ENCODE peak calls at places on chromosome 20, in ten cellular contexts. One of them, this sample, is unnamed.

GRCh38 chr20:46994341-46994740 is 99.7 kb downstream of the EYA2 start:
- DNase-seq in heart left ventricle: no peak
- DNase-seq in cardiac fibroblast: no peak
- DNase-seq in uterus: no peak
- DNase-seq in AG10803: no peak
- DNase-seq in coronary artery: no peak
- DNase-seq in OCI-LY7: peak
- DNase-seq in left ventricle myocardium inferior: no peak
- DNase-seq in A549: no peak
- DNase-seq in fibroblast of lung: no peak
- DNase-seq in this sample: no peak

GRCh38 chr20:45322952-45323383 is 14.9 kb upstream of the MATN4 start:
- DNase-seq in heart left ventricle: no peak
- DNase-seq in cardiac fibroblast: peak
- DNase-seq in uterus: no peak
- DNase-seq in AG10803: peak
- DNase-seq in coronary artery: no peak
- DNase-seq in OCI-LY7: peak
- DNase-seq in left ventricle myocardium inferior: peak
- DNase-seq in A549: no peak
- DNase-seq in fibroblast of lung: peak
- DNase-seq in this sample: no peak

GRCh38 chr20:35368616-35369423 is 43.0 kb downstream of the UQCC1 start:
- DNase-seq in heart left ventricle: no peak
- DNase-seq in cardiac fibroblast: peak
- DNase-seq in uterus: no peak
- DNase-seq in AG10803: peak
- DNase-seq in coronary artery: no peak
- DNase-seq in OCI-LY7: peak
- DNase-seq in left ventricle myocardium inferior: peak
- DNase-seq in A549: no peak
- DNase-seq in fibroblast of lung: peak
- DNase-seq in this sample: no peak

GRCh38 chr20:52972965-52973819 is 1.0 kb downstream of the TSHZ2 start:
- DNase-seq in heart left ventricle: no peak
- DNase-seq in cardiac fibroblast: no peak
- DNase-seq in uterus: peak
- DNase-seq in AG10803: no peak
- DNase-seq in coronary artery: no peak
- DNase-seq in OCI-LY7: no peak
- DNase-seq in left ventricle myocardium inferior: peak
- DNase-seq in A549: no peak
- DNase-seq in fibroblast of lung: no peak
- DNase-seq in this sample: no peak

GRCh38 chr20:47847882-47848485 is 62.7 kb upstream of the SULF2 start:
- DNase-seq in heart left ventricle: no peak
- DNase-seq in cardiac fibroblast: no peak
- DNase-seq in uterus: no peak
- DNase-seq in AG10803: no peak
- DNase-seq in coronary artery: no peak
- DNase-seq in OCI-LY7: no peak
- DNase-seq in left ventricle myocardium inferior: no peak
- DNase-seq in A549: no peak
- DNase-seq in fibroblast of lung: peak
- DNase-seq in this sample: no peak

GRCh38 chr20:33337531-33338165 is 54.6 kb downstream of the BPIFB1 start:
- DNase-seq in heart left ventricle: no peak
- DNase-seq in cardiac fibroblast: no peak
- DNase-seq in uterus: no peak
- DNase-seq in AG10803: no peak
- DNase-seq in coronary artery: no peak
- DNase-seq in OCI-LY7: no peak
- DNase-seq in left ventricle myocardium inferior: no peak
- DNase-seq in A549: no peak
- DNase-seq in fibroblast of lung: no peak
- DNase-seq in this sample: no peak

GRCh38 chr20:61476956-61477355 is 224.9 kb downstream of the CDH4 start:
- DNase-seq in heart left ventricle: no peak
- DNase-seq in cardiac fibroblast: no peak
- DNase-seq in uterus: no peak
- DNase-seq in AG10803: no peak
- DNase-seq in coronary artery: no peak
- DNase-seq in OCI-LY7: no peak
- DNase-seq in left ventricle myocardium inferior: no peak
- DNase-seq in A549: no peak
- DNase-seq in fibroblast of lung: no peak
- DNase-seq in this sample: no peak

GRCh38 chr20:1322511-1323245 is 6.3 kb downstream of the SDCBP2 start:
- DNase-seq in heart left ventricle: no peak
- DNase-seq in cardiac fibroblast: peak
- DNase-seq in uterus: peak
- DNase-seq in AG10803: peak
- DNase-seq in coronary artery: peak
- DNase-seq in OCI-LY7: no peak
- DNase-seq in left ventricle myocardium inferior: no peak
- DNase-seq in A549: no peak
- DNase-seq in fibroblast of lung: peak
- DNase-seq in this sample: peak

GRCh38 chr20:40265872-40266533 is 423.0 kb downstream of the MAFB start:
- DNase-seq in heart left ventricle: no peak
- DNase-seq in cardiac fibroblast: peak
- DNase-seq in uterus: no peak
- DNase-seq in AG10803: peak
- DNase-seq in coronary artery: no peak
- DNase-seq in OCI-LY7: peak
- DNase-seq in left ventricle myocardium inferior: no peak
- DNase-seq in A549: no peak
- DNase-seq in fibroblast of lung: no peak
- DNase-seq in this sample: no peak

DNA sequence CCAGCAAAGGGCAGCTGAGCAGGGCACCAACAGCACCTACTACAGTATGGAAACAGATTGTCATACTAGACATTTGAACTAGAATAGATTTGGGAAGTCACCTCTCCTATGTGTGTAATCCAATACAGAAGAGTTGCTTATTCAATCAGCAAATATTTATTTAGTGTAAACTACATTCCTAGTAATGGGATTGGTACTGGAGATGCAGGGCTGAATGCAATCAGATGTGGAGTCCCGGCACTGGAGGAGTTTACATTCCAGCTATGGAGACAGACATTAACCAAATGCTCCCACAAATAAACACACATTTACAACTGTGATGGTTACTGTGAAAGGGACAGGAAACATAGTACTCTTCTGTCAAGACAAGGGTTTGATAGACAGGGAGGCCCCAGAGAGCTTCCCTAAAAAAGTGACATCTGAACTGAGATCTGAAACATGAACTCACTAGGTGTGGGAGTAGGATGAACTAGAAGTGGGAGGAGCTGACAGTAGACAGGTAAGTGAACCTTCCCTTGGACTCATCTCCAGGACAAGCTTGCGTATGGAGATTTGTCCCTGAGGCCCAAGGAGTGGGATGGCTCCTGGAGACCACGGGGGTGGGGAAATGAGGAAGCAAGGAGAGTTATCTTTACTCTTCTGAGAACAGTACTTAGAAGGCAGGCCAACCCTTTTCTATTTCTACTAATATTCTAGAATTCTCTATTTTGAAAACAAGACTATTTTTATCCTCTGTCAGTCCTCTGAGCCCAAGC is 420.5 kb downstream of the MAFB start:
- DNase-seq in heart left ventricle: no peak
- DNase-seq in cardiac fibroblast: no peak
- DNase-seq in uterus: no peak
- DNase-seq in AG10803: no peak
- DNase-seq in coronary artery: no peak
- DNase-seq in OCI-LY7: no peak
- DNase-seq in left ventricle myocardium inferior: no peak
- DNase-seq in A549: no peak
- DNase-seq in fibroblast of lung: no peak
- DNase-seq in this sample: no peak
- H3K4me3 ChIP-seq in heart left ventricle: no peak
- H3K4me3 ChIP-seq in cardiac fibroblast: no peak
- H3K4me3 ChIP-seq in uterus: no peak
- H3K4me3 ChIP-seq in AG10803: no peak
- H3K4me3 ChIP-seq in coronary artery: no peak
- H3K4me3 ChIP-seq in OCI-LY7: no peak
- H3K4me3 ChIP-seq in left ventricle myocardium inferior: no peak
- H3K4me3 ChIP-seq in A549: no peak
- H3K4me3 ChIP-seq in fibroblast of lung: no peak
- H3K4me3 ChIP-seq in this sample: no peak

GRCh38 chr20:25394276-25394675 is 3.6 kb upstream of the ABHD12 start:
- DNase-seq in heart left ventricle: no peak
- DNase-seq in cardiac fibroblast: no peak
- DNase-seq in uterus: no peak
- DNase-seq in AG10803: no peak
- DNase-seq in coronary artery: no peak
- DNase-seq in OCI-LY7: no peak
- DNase-seq in left ventricle myocardium inferior: no peak
- DNase-seq in A549: no peak
- DNase-seq in fibroblast of lung: no peak
- DNase-seq in this sample: no peak

GRCh38 chr20:25394996-25395395 is 4.4 kb upstream of the ABHD12 start:
- DNase-seq in heart left ventricle: no peak
- DNase-seq in cardiac fibroblast: no peak
- DNase-seq in uterus: no peak
- DNase-seq in AG10803: no peak
- DNase-seq in coronary artery: no peak
- DNase-seq in OCI-LY7: no peak
- DNase-seq in left ventricle myocardium inferior: no peak
- DNase-seq in A549: no peak
- DNase-seq in fibroblast of lung: no peak
- DNase-seq in this sample: no peak

GRCh38 chr20:25389858-25390537 is 637 bp downstream of the ABHD12 start:
- DNase-seq in heart left ventricle: peak
- DNase-seq in cardiac fibroblast: peak
- DNase-seq in uterus: peak
- DNase-seq in AG10803: no peak
- DNase-seq in coronary artery: peak
- DNase-seq in OCI-LY7: no peak
- DNase-seq in left ventricle myocardium inferior: peak
- DNase-seq in A549: peak
- DNase-seq in fibroblast of lung: peak
- DNase-seq in this sample: no peak

GRCh38 chr20:25389381-25389857 is 1.2 kb downstream of the ABHD12 start:
- DNase-seq in heart left ventricle: no peak
- DNase-seq in cardiac fibroblast: peak
- DNase-seq in uterus: no peak
- DNase-seq in AG10803: peak
- DNase-seq in coronary artery: no peak
- DNase-seq in OCI-LY7: no peak
- DNase-seq in left ventricle myocardium inferior: no peak
- DNase-seq in A549: no peak
- DNase-seq in fibroblast of lung: peak
- DNase-seq in this sample: no peak

DNA sequence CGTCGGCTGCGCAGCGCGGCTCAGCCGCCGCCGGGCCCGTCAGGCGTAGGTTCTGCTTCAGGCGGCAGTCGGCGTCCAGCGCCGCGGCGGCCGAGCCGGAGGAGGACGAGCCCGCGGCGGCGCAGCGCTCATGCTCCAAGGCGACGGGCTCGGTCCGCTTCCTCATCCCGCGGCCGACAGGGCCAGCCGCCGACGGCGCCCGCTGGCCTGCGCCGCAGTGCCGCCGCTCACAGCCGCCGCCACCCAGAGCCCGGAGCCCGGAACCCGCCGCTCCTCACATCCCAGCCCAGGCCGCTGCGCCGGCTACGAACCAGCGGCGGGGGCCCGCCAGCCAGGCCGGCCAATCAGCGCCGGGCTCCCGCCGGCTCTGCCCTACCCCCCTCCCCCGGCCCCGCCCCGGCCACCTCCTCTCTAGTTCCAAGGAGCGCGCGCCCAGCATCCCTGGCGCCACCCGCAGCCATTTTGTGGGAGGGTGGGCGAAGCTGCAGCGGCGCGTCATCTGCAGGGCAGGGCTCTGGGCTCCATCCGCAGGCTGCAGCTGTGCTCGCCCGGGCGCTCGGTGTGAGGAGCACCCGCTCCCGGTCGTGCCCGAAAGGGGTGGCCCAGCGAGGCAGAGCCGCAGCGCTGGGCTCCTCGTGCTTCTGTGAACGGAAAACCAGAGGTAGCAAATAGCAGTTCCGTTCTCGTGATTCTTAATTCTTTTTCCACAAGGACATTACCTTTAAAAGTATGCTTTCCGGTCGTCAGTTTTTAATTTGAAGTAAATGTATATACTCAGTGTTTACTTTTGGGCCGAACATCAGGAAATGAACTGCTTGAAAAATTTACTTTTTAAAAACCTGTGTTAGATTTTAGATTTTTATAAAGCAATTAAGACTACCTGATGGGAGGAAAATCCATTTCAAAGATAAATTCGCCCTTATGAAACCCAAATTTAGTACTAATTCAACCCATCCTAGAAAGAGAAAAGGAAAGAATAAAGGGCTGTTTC is at the start of gene ABHD12:
- DNase-seq in heart left ventricle: peak
- DNase-seq in cardiac fibroblast: peak
- DNase-seq in uterus: peak
- DNase-seq in AG10803: peak
- DNase-seq in coronary artery: peak
- DNase-seq in OCI-LY7: peak
- DNase-seq in left ventricle myocardium inferior: peak
- DNase-seq in A549: peak
- DNase-seq in fibroblast of lung: peak
- DNase-seq in this sample: peak
- TF ChIP-seq CTCF in heart left ventricle: peak
- TF ChIP-seq CTCF in cardiac fibroblast: no peak
- TF ChIP-seq CTCF in uterus: no peak
- TF ChIP-seq CTCF in AG10803: peak
- TF ChIP-seq CTCF in coronary artery: no peak
- TF ChIP-seq CTCF in OCI-LY7: no peak
- TF ChIP-seq CTCF in left ventricle myocardium inferior: no peak
- TF ChIP-seq CTCF in A549: no peak
- TF ChIP-seq CTCF in fibroblast of lung: no peak
- TF ChIP-seq CTCF in this sample: peak

GRCh38 chr20:6007094-6007528 is 46.7 kb downstream of the LRRN4 start:
- DNase-seq in heart left ventricle: no peak
- DNase-seq in cardiac fibroblast: no peak
- DNase-seq in uterus: no peak
- DNase-seq in AG10803: no peak
- DNase-seq in coronary artery: no peak
- DNase-seq in OCI-LY7: peak
- DNase-seq in left ventricle myocardium inferior: no peak
- DNase-seq in A549: no peak
- DNase-seq in fibroblast of lung: no peak
- DNase-seq in this sample: no peak
- H3K4me3 ChIP-seq in heart left ventricle: peak
- H3K4me3 ChIP-seq in cardiac fibroblast: peak
- H3K4me3 ChIP-seq in uterus: peak
- H3K4me3 ChIP-seq in AG10803: peak
- H3K4me3 ChIP-seq in coronary artery: peak
- H3K4me3 ChIP-seq in OCI-LY7: peak
- H3K4me3 ChIP-seq in left ventricle myocardium inferior: peak
- H3K4me3 ChIP-seq in A549: peak
- H3K4me3 ChIP-seq in fibroblast of lung: peak
- H3K4me3 ChIP-seq in this sample: peak

DNA sequence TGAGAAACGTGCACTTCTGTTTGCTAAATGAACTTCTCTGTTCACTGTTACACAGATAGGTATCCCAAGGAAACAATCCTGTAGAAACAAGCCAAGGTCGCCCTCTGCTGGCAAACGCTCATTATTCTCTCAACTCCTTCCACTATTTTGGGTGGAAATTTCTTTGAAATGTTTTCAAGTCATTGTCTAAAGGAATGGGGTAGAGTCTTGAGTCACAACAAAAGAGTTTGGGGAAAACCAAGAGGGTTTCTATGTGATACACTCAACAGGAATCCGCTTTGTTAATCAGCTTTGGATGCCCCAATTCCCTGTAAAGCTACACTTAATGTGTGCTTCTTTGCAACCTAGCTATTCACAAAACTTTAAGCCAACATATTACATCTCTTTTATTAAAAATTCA is 4.6 kb upstream of the RAE1 start:
- DNase-seq in heart left ventricle: peak
- DNase-seq in cardiac fibroblast: peak
- DNase-seq in uterus: peak
- DNase-seq in AG10803: peak
- DNase-seq in coronary artery: no peak
- DNase-seq in OCI-LY7: peak
- DNase-seq in left ventricle myocardium inferior: peak
- DNase-seq in A549: peak
- DNase-seq in fibroblast of lung: peak
- DNase-seq in this sample: peak
- TF ChIP-seq CTCF in heart left ventricle: peak
- TF ChIP-seq CTCF in cardiac fibroblast: peak
- TF ChIP-seq CTCF in uterus: peak
- TF ChIP-seq CTCF in AG10803: peak
- TF ChIP-seq CTCF in coronary artery: peak
- TF ChIP-seq CTCF in OCI-LY7: peak
- TF ChIP-seq CTCF in left ventricle myocardium inferior: peak
- TF ChIP-seq CTCF in A549: peak
- TF ChIP-seq CTCF in fibroblast of lung: peak
- TF ChIP-seq CTCF in this sample: peak